ENCODE peak calls at places on chromosome 15, in five cellular contexts. F is HepG2, A is Peyer's patch, V is transverse colon, E is lung. C is an unnamed sample.

GRCh38 chr15:48170981-48171380 is 7.1 kb downstream of the MYEF2 start:
- DNase-seq in V (no peak), E (no peak), F (peak; percentile 11), A (no peak), C (no peak)

GRCh38 chr15:50134524-50135024 is 15.5 kb upstream of the ATP8B4 start:
- DNase-seq in V (no peak), E (no peak), A (no peak), F (no peak), C (peak; percentile 68)

GRCh38 chr15:65532738-65533051 is 2.4 kb downstream of the HACD3 start:
- DNase-seq in F (peak; percentile 79), A (no peak), V (no peak), E (no peak), C (peak; percentile 35)

GRCh38 chr15:52765779-52766178 is 24.4 kb downstream of the ONECUT1 start:
- DNase-seq in E (no peak), F (peak; percentile 33), V (no peak), A (no peak), C (peak; percentile 5)

GRCh38 chr15:39304201-39304841 is 276.6 kb upstream of the THBS1 start:
- DNase-seq in F (no peak), E (no peak), A (no peak), V (no peak), C (no peak)

GRCh38 chr15:33314115-33314514 is 3.3 kb downstream of the RYR3 start:
- DNase-seq in V (no peak), E (no peak), F (no peak), A (no peak), C (no peak)

GRCh38 chr15:73851679-73852078 is 21.7 kb upstream of the TBC1D21 start:
- DNase-seq in E (no peak), F (peak; percentile 25), V (peak; percentile 12), A (peak; percentile 49), C (peak; percentile 74)

GRCh38 chr15:84598993-84599392 is 1.8 kb upstream of the ZSCAN2 start:
- DNase-seq in F (peak; percentile 65), V (peak; percentile 40), A (peak; percentile 60), E (no peak), C (peak; percentile 73)

GRCh38 chr15:31265871-31266711 is 60.5 kb upstream of the KLF13 start:
- DNase-seq in E (peak; percentile 59), A (peak; percentile 89), V (peak; percentile 73), F (no peak), C (peak; percentile 27)

GRCh38 chr15:37100109-37100873 is at the start of gene MEIS2:
- DNase-seq in V (peak; percentile 81), A (peak; percentile 85), F (peak; percentile 83), E (peak; percentile 84), C (peak; percentile 92)

GRCh38 chr15:75817151-75817935 is 25.9 kb upstream of the UBE2Q2 start:
- DNase-seq in F (no peak), E (no peak), V (no peak), A (no peak), C (peak; percentile 71)

GRCh38 chr15:35078221-35078915 is 6.7 kb downstream of the NANOGP8 start:
- DNase-seq in V (peak; percentile 14), A (peak; percentile 56), E (no peak), F (peak; percentile 44), C (peak; percentile 79)

GRCh38 chr15:34987623-34987981 is 485 bp downstream of the ZNF770 start:
- DNase-seq in E (no peak), F (peak; percentile 49), V (no peak), A (no peak), C (no peak)

GRCh38 chr15:84816694-84817460 is at the start of gene ALPK3:
- DNase-seq in V (peak; percentile 33), E (no peak), A (no peak), F (no peak), C (no peak)

GRCh38 chr15:85587707-85588441 is 206.9 kb downstream of the KLHL25 start:
- DNase-seq in A (no peak), E (no peak), F (no peak), V (no peak), C (peak; percentile 55)

GRCh38 chr15:32803631-32804030 is 85.8 kb downstream of the GREM1 start:
- DNase-seq in F (no peak), A (no peak), V (no peak), E (no peak), C (peak; percentile 43)

GRCh38 chr15:71390101-71390500 is 274.8 kb downstream of the THSD4 start:
- DNase-seq in E (no peak), F (no peak), A (no peak), V (no peak), C (no peak)

GRCh38 chr15:83698294-83698693 is 44.4 kb downstream of the ADAMTSL3 start:
- DNase-seq in V (peak; percentile 46), A (peak; percentile 50), E (peak; percentile 34), F (no peak), C (peak; percentile 85)

GRCh38 chr15:41772720-41773331 is 1.5 kb upstream of the MAPKBP1 start:
- DNase-seq in E (peak; percentile 41), V (peak; percentile 55), F (peak; percentile 73), A (peak; percentile 79), C (peak; percentile 82)

GRCh38 chr15:36897834-36898233 is 202.5 kb downstream of the MEIS2 start:
- DNase-seq in V (no peak), A (no peak), F (no peak), E (no peak), C (no peak)

GRCh38 chr15:96578393-96578792 is 247.9 kb downstream of the NR2F2 start:
- DNase-seq in V (no peak), E (no peak), F (no peak), A (no peak), C (no peak)

GRCh38 chr15:96585634-96586386 is 255.3 kb downstream of the NR2F2 start:
- DNase-seq in E (no peak), V (no peak), A (no peak), F (no peak), C (peak; percentile 35)

GRCh38 chr15:96582473-96582872 is 252.0 kb downstream of the NR2F2 start:
- DNase-seq in V (no peak), E (no peak), A (no peak), F (no peak), C (no peak)

GRCh38 chr15:96586901-96587300 is 256.4 kb downstream of the NR2F2 start:
- DNase-seq in A (no peak), V (no peak), E (no peak), F (no peak), C (no peak)

GRCh38 chr15:96583671-96584070 is 253.2 kb downstream of the NR2F2 start:
- DNase-seq in V (no peak), E (no peak), F (no peak), A (no peak), C (no peak)
- TF ChIP-seq CTCF in V (no peak), E (no peak), F (peak; percentile 15), A (no peak), C (no peak)

GRCh38 chr15:90083419-90083818 is 18.8 kb downstream of the IDH2 start:
- DNase-seq in V (no peak), F (no peak), A (no peak), E (no peak), C (no peak)

GRCh38 chr15:90086868-90087268 is 15.4 kb downstream of the IDH2 start:
- DNase-seq in F (peak; percentile 44), E (no peak), V (peak; percentile 55), A (peak; percentile 71), C (peak; percentile 63)

GRCh38 chr15:90085565-90085964 is 16.7 kb downstream of the IDH2 start:
- DNase-seq in V (no peak), F (no peak), E (no peak), A (no peak), C (no peak)

GRCh38 chr15:90083954-90084607 is 18.2 kb downstream of the IDH2 start:
- DNase-seq in F (no peak), V (no peak), E (no peak), A (no peak), C (no peak)

GRCh38 chr15:90084876-90085423 is 17.3 kb downstream of the IDH2 start:
- DNase-seq in V (no peak), A (no peak), E (no peak), F (no peak), C (no peak)
- H3K4me3 ChIP-seq in V (no peak overlapping the region), A (no peak overlapping the region), E (no peak overlapping the region), F (no peak overlapping the region), C (no peak overlapping the region)

GRCh38 chr15:44298878-44299277 is 10.4 kb downstream of the GOLM2 start:
- DNase-seq in A (no peak), E (no peak), F (peak; percentile 10), V (no peak), C (no peak)
- TF ChIP-seq CTCF in A (peak; percentile 11), E (no peak), F (peak; percentile 31), V (peak; percentile 21), C (peak; percentile 55)

DNA sequence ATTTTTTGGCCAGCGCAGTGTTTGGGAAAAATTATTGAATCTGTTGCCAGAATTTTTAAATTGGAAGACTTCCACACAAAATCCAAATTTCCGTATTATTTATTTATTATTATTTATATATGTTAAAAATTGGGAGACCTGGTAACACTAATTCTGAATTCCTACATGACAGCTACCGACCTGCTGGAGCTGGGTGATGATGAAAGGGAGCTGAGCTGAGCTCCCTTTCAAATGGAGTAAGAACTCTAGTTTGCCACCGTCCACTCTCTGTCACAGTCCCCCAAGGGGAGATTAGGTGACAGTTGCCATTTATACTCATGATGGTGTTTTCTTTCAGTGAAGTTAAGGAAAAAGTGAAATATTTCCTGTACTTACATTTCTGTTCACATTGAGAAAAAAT is 1.4 kb downstream of the CRTC3 start:
- DNase-seq in E (no peak), V (no peak), A (no peak), F (no peak), C (peak; percentile 14)
- H3K4me3 ChIP-seq in E (peak overlapping the region; percentile 92), V (peak overlapping the region; percentile 66), A (peak overlapping the region; percentile 78), F (peak overlapping the region; percentile 86), C (peak overlapping the region; percentile 82)

GRCh38 chr15:23497710-23498111 is 50.7 kb upstream of the GOLGA6L2 start:
- DNase-seq in V (no peak), A (no peak), F (no peak), E (no peak), C (peak; percentile 12)
- TF ChIP-seq CTCF in V (no peak), A (peak; percentile 9), F (peak; percentile 21), E (no peak), C (peak; percentile 27)

DNA sequence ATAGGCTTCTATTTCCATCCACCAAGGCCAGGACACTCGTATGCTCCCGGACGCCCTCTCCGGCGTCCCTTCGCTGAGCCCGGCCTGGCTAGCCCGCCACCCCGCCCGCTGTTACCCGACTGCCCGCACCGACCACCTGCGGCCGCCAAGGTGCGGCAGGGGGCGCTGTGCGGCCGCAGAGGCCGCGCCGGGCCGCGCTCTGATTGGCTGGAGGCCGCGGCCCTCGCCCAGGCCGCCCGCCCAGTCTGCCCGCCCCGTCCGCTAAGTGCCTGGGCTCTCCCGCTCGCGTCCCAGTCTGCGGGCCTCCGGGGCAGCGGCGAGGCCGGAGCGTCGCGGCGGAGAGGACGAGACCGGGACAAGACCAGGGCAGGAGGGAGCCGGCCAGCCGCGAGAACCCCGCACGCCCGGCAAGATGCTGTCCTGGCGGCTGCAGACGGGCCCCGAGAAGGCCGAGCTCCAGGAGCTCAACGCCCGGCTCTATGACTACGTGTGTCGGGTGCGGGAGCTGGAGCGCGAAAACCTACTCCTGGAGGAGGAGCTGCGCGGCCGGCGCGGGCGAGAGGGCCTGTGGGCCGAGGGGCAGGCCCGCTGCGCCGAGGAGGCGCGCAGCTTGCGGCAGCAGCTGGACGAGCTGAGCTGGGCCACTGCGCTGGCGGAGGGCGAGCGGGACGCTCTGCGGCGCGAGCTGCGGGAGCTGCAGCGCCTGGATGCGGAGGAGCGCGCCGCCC is at the start of gene SYNM:
- DNase-seq in V (peak; percentile 72), F (peak; percentile 72), A (peak; percentile 73), E (peak; percentile 51), C (peak; percentile 66)
- H3K4me3 ChIP-seq in V (peak within 1 kb of the TSS; percentile 50), F (peak within 1 kb of the TSS; percentile 42), A (peak within 1 kb of the TSS; percentile 47), E (peak within 1 kb of the TSS; percentile 63), C (peak within 1 kb of the TSS; percentile 41)